ENCODE peak calls at places on chromosomes 12 and 14, in six cellular contexts. X, S, Z, W, M and L are unnamed samples.

GRCh38 chr14:100692859-100693558 is 33.7 kb upstream of the DLK1 start:
- DNase-seq in X (no peak), Z (peak), M (peak), W (peak), S (peak), L (peak)

GRCh38 chr14:105499256-105500035 is 8.4 kb downstream of the TEDC1 start:
- DNase-seq in Z (no peak), X (no peak), W (no peak), S (no peak), M (no peak), L (no peak)

GRCh38 chr12:105485321-105485910 is 154.9 kb downstream of the C12orf75 start:
- DNase-seq in W (peak), S (peak), M (no peak), X (no peak), Z (peak), L (peak)

GRCh38 chr14:65446159-65446558 is 33.6 kb downstream of the FUT8 start:
- DNase-seq in S (no peak), X (no peak), Z (peak), M (no peak), W (peak), L (no peak)

GRCh38 chr14:92516966-92517350 is 3.4 kb downstream of the RIN3 start:
- DNase-seq in M (no peak), Z (no peak), W (no peak), S (no peak), X (no peak), L (no peak)

GRCh38 chr12:71536939-71537622 is 97.5 kb downstream of the LGR5 start:
- DNase-seq in X (no peak), W (no peak), M (no peak), S (no peak), Z (no peak), L (no peak)

GRCh38 chr14:64790478-64790877 is 86.3 kb downstream of the PLEKHG3 start:
- DNase-seq in W (no peak), Z (no peak), M (no peak), X (no peak), S (no peak), L (no peak)

GRCh38 chr14:64979336-64980074 is 7.2 kb upstream of the FNTB start:
- DNase-seq in M (no peak), W (no peak), S (no peak), Z (peak), X (no peak), L (no peak)

GRCh38 chr14:101216725-101217463 is 313.4 kb upstream of the RTL1 start:
- DNase-seq in W (no peak), Z (no peak), X (no peak), M (no peak), S (no peak), L (no peak)

GRCh38 chr12:24798335-24798734 is 150.6 kb downstream of the BCAT1 start:
- DNase-seq in X (no peak), M (no peak), W (no peak), Z (no peak), S (no peak), L (no peak)

GRCh38 chr12:24791622-24792021 is 157.3 kb downstream of the BCAT1 start:
- DNase-seq in S (no peak), X (no peak), Z (no peak), M (no peak), W (no peak), L (no peak)

GRCh38 chr12:24797901-24798300 is 151.0 kb downstream of the BCAT1 start:
- DNase-seq in M (no peak), W (no peak), Z (no peak), S (no peak), X (no peak), L (no peak)

DNA sequence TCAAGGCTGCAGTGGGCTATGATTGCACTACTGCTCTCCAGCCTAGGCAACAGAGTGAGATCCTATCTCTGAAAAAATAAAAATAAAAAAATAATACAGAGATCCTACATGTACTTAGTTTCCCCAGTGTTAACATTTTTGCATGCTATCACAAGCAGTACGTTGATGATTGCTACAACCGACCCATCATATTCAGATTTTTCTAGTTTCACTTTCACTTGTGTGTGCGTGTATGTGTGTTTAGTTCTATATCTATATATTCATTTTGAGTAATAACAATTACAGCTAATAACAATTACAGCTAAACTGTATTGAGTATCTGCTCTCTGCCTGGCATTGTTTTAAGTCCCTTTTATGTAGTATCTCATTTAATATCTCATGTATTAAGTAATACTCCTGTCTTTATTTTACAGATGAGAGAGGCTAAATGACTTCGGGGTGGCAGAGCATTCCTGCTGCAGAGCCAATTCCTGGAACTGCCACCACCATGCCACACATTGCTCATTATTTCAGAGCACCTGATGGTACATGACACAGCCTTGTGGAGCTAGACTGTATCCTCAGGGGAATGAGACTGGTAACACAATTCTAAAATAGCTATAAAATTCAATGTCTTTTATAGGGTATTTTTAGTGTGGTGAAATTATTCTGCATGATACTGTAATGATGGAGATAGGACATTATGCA is 153.1 kb downstream of the BCAT1 start:
- DNase-seq in Z (no peak), M (no peak), S (no peak), X (no peak), W (no peak), L (no peak)
- H3K4me3 ChIP-seq in Z (no peak), M (no peak), S (peak), X (no peak), W (no peak), L (no peak)

GRCh38 chr12:204261-204678 is 9.7 kb downstream of the SLC6A12 start:
- DNase-seq in M (no peak), Z (no peak), S (no peak), X (no peak), W (no peak), L (no peak)

GRCh38 chr12:203074-203461 is 10.9 kb downstream of the SLC6A12 start:
- DNase-seq in S (no peak), M (no peak), X (no peak), W (no peak), Z (no peak), L (no peak)

GRCh38 chr12:205026-205425 is 8.9 kb downstream of the SLC6A12 start:
- DNase-seq in S (no peak), W (no peak), X (no peak), Z (no peak), M (no peak), L (no peak)

GRCh38 chr12:202081-202731 is 11.8 kb downstream of the SLC6A12 start:
- DNase-seq in X (no peak), S (peak), Z (no peak), M (no peak), W (no peak), L (no peak)

DNA sequence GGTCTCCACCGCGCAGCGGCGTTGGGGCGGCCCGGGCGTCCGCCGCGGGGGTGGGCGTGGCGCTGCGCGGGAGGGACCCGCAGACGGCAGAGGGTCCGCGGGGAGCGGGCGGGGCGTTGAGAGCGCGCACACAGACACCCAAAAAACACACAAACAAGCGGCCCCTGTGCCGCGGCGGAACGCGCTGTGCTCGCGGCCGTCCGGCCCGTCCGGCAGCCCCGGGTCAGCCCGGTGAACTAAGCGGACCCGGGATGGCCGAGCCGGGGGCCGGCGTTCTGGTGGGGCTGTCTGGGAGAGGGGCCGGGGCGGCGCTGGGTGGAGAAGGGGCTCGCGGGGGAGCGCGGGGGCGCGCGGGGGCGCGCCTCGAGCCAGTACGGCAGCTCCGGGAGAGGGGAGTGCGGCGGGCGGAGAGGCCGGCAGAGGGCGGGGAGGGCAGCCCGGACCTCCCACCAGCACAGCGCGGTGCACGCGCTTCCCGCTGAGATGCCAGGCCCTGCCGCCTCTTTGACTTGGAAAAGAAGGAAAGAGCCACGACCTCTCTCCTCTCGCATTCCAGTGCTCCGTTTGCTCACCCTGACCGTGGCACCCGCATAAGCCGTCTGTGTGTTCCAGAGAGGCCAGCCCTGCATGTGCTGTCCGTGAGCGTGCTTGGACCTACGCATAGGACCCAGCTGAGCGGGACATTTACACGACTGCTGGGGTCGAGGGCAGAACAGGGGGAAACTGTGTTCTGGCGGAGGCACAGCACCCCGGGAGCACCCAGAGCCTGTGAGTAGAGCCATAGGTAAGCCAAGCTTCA is 10.3 kb downstream of the SLC6A12 start:
- DNase-seq in Z (no peak), W (no peak), S (no peak), X (no peak), M (no peak), L (no peak)
- H3K4me3 ChIP-seq in Z (no peak), W (no peak), S (no peak), X (peak), M (no peak), L (peak)

GRCh38 chr14:45083622-45083978 is 316 bp upstream of the PRPF39 start:
- DNase-seq in Z (no peak), M (no peak), W (no peak), S (no peak), X (no peak), L (no peak)

GRCh38 chr14:45083979-45084722 is at the start of gene PRPF39:
- DNase-seq in Z (peak), W (peak), S (peak), M (peak), X (peak), L (peak)

GRCh38 chr14:45085004-45085403 is 1.1 kb downstream of the PRPF39 start:
- DNase-seq in X (no peak), S (no peak), Z (peak), W (peak), M (no peak), L (no peak)

GRCh38 chr14:45082420-45082819 is 1.5 kb upstream of the PRPF39 start:
- DNase-seq in S (no peak), Z (no peak), W (no peak), X (no peak), M (no peak), L (no peak)
- H3K4me3 ChIP-seq in S (no peak), Z (no peak), W (no peak), X (no peak), M (no peak), L (no peak)

DNA sequence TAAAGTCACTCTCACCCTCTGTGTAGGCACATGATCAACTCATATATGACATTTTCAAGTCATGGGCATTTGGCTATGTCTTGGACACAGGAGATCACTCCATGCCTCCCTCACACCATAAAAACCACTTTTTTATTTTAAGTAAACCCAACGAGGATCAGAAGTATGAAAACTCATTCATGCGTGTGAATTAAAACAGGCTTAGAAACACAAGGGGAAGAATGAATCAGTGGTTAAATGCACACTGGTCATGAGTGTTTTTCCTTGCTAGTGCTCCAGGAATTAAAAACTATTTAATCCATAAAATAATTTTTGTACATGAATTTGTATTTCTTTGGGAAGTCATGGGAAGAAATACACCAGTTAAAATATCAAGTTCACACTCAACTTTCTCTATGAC is 198.4 kb downstream of the GALC start:
- DNase-seq in S (no peak), Z (peak), X (no peak), M (no peak), W (no peak), L (no peak)
- H3K4me3 ChIP-seq in S (no peak), Z (no peak), X (no peak), M (no peak), W (no peak), L (no peak)

DNA sequence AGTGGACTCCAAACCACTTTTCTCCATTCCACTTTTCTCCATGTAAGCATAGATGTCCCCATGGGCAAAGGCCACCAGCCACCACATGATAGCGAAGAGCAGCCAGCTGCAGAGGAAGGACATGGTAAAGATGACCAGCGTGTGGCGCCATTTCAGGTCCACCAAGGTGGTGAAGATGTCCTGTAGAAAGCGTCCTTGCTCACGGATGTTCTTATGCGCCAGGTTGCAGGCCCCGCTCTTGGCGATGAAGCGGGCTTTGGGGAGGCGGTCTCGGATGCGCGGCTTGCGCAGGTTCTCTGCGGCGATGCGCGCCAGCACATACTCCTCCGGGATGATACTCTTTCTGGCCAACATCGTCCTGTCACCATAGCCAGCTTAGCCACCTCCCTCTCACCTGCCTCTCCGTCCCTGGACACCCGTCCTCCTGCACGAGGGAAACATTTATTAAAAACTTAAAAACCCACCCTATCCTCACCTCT is 1.2 kb downstream of the KCNJ8 start:
- DNase-seq in M (peak), S (no peak), Z (peak), W (peak), X (peak), L (no peak)
- H3K4me3 ChIP-seq in M (no peak), S (no peak), Z (peak), W (no peak), X (no peak), L (peak)